ENCODE peak calls at places on chromosomes 12 and 14, in five cellular contexts. R, K, I, Y and X are unnamed samples.

GRCh38 chr14:56996721-56997399 is 186.6 kb upstream of the OTX2 start:
- DNase-seq in R (no peak), K (no peak), I (no peak), Y (no peak), X (no peak)

GRCh38 chr14:38384746-38385145 is 128.9 kb upstream of the CLEC14A start:
- DNase-seq in R (no peak), K (no peak), I (no peak), Y (no peak), X (no peak)

GRCh38 chr12:86712425-86712843 is 456.2 kb upstream of the MGAT4C start:
- DNase-seq in R (no peak), K (peak; percentile 36), I (no peak), Y (peak; percentile 82), X (peak; percentile 62)

GRCh38 chr14:103931422-103931821 is 3.2 kb downstream of the TDRD9 start:
- DNase-seq in R (no peak), K (peak; percentile 90), I (no peak), Y (no peak), X (no peak)

GRCh38 chr12:53122961-53123468 is 19.7 kb downstream of the SOAT2 start:
- DNase-seq in R (no peak), K (no peak), I (no peak), Y (peak; percentile 56), X (peak; percentile 64)

GRCh38 chr12:122935318-122935717 is 30.9 kb downstream of the ABCB9 start:
- DNase-seq in R (no peak), K (no peak), I (no peak), Y (no peak), X (no peak)

GRCh38 chr12:1912580-1913376 is 5.7 kb downstream of the CACNA2D4 start:
- DNase-seq in R (no peak), K (no peak), I (no peak), Y (peak; percentile 27), X (no peak)

GRCh38 chr12:124853781-124854636 is 9.7 kb downstream of the SCARB1 start:
- DNase-seq in R (no peak), K (no peak), I (no peak), Y (no peak), X (no peak)

GRCh38 chr12:15863984-15864383 is 18.2 kb upstream of the STRAP start:
- DNase-seq in R (no peak), K (peak; percentile 88), I (no peak), Y (no peak), X (no peak)

GRCh38 chr14:95033851-95034622 is 123.3 kb downstream of the DICER1 start:
- DNase-seq in R (no peak), K (no peak), I (no peak), Y (no peak), X (peak; percentile 18)

GRCh38 chr14:69079747-69080146 is 73.2 kb downstream of the DCAF5 start:
- DNase-seq in R (no peak), K (no peak), I (no peak), Y (no peak), X (no peak)

GRCh38 chr12:96239711-96240234 is 45.6 kb downstream of the ELK3 start:
- DNase-seq in R (no peak), K (no peak), I (no peak), Y (no peak), X (no peak)

GRCh38 chr12:32457251-32458025 is 58.1 kb downstream of the FGD4 start:
- DNase-seq in R (no peak), K (no peak), I (no peak), Y (no peak), X (no peak)

GRCh38 chr12:59452746-59453145 is 143.1 kb upstream of the SLC16A7 start:
- DNase-seq in R (no peak), K (no peak), I (no peak), Y (no peak), X (no peak)

GRCh38 chr14:93318927-93319326 is 13.9 kb downstream of the BTBD7 start:
- DNase-seq in R (no peak), K (no peak), I (no peak), Y (no peak), X (no peak)

GRCh38 chr12:67695974-67696373 is 47.4 kb downstream of the DYRK2 start:
- DNase-seq in R (no peak), K (no peak), I (no peak), Y (no peak), X (no peak)

GRCh38 chr12:54420766-54421144 is 1.7 kb upstream of the ITGA5 start:
- DNase-seq in R (no peak), K (peak; percentile 81), I (no peak), Y (no peak), X (no peak)

GRCh38 chr14:102629700-102630365 is 37.4 kb downstream of the RCOR1 start:
- DNase-seq in R (no peak), K (peak; percentile 60), I (no peak), Y (no peak), X (no peak)